ENCODE peak calls at places on chromosomes 2 and 18, in four cellular contexts. R is HCT116, E is transverse colon, T is HL-60. F is an unnamed sample.

GRCh38 chr2:55618025-55618648 is 715 bp upstream of the PPP4R3B start:
- DNase-seq in R (no peak), E (no peak), T (peak), F (no peak)

GRCh38 chr2:46198931-46199330 is 98.3 kb upstream of the EPAS1 start:
- DNase-seq in R (no peak), E (no peak), T (no peak), F (no peak)

GRCh38 chr18:51342815-51343214 is 145.3 kb upstream of the MEX3C start:
- DNase-seq in R (no peak), E (no peak), T (no peak), F (no peak)

GRCh38 chr2:7795358-7796199 is 878.4 kb downstream of the RNF144A start:
- DNase-seq in R (no peak), E (no peak), T (peak), F (no peak)

GRCh38 chr18:63837556-63837955 is 49.9 kb upstream of the SERPINB2 start:
- DNase-seq in R (no peak), E (no peak), T (no peak), F (no peak)

GRCh38 chr2:167264380-167264779 is 376.1 kb downstream of the XIRP2 start:
- DNase-seq in R (no peak), E (peak), T (no peak), F (no peak)

GRCh38 chr2:151409601-151410484 is at the start of gene RIF1:
- DNase-seq in R (peak), E (peak), T (peak), F (peak)

GRCh38 chr2:174630097-174630496 is 32.5 kb upstream of the WIPF1 start:
- DNase-seq in R (no peak), E (no peak), T (no peak), F (no peak)

GRCh38 chr2:195531754-195532153 is 125.3 kb upstream of the SLC39A10 start:
- DNase-seq in R (no peak), E (no peak), T (no peak), F (no peak)

GRCh38 chr2:111918383-111918806 is 20.0 kb downstream of the MERTK start:
- DNase-seq in R (no peak), E (no peak), T (no peak), F (no peak)

GRCh38 chr2:85133751-85134254 is 611 bp downstream of the TCF7L1 start:
- DNase-seq in R (no peak), E (peak), T (no peak), F (no peak)

GRCh38 chr2:239299218-239299939 is 101.4 kb downstream of the HDAC4 start:
- DNase-seq in R (no peak), E (peak), T (no peak), F (no peak)

GRCh38 chr18:73461780-73462059 is 593.9 kb upstream of the NETO1 start:
- DNase-seq in R (no peak), E (no peak), T (no peak), F (no peak)

GRCh38 chr2:180999274-180999964 is 19.0 kb downstream of the UBE2E3 start:
- DNase-seq in R (no peak), E (no peak), T (no peak), F (no peak)

GRCh38 chr2:207110730-207111129 is 55.0 kb downstream of the KLF7 start:
- DNase-seq in R (no peak), E (no peak), T (peak), F (no peak)

GRCh38 chr2:39494784-39495251 is 57.7 kb upstream of the MAP4K3 start:
- DNase-seq in R (no peak), E (no peak), T (no peak), F (no peak)

GRCh38 chr18:63119647-63120046 is 199.9 kb downstream of the BCL2 start:
- DNase-seq in R (peak), E (no peak), T (peak), F (no peak)

GRCh38 chr2:235394278-235394828 is 99.5 kb upstream of the AGAP1 start:
- DNase-seq in R (peak), E (no peak), T (no peak), F (no peak)

GRCh38 chr2:211439011-211439410 is 882.6 kb downstream of the CPS1 start:
- DNase-seq in R (no peak), E (no peak), T (no peak), F (no peak)

GRCh38 chr2:205571300-205571858 is 110.9 kb upstream of the NRP2 start:
- DNase-seq in R (no peak), E (no peak), T (no peak), F (no peak)

GRCh38 chr2:164746713-164747112 is 94.9 kb downstream of the COBLL1 start:
- DNase-seq in R (no peak), E (no peak), T (no peak), F (no peak)

GRCh38 chr2:178448968-178449661 is 1.9 kb downstream of the PRKRA start:
- DNase-seq in R (no peak), E (no peak), T (no peak), F (no peak)

GRCh38 chr2:227406177-227407031 is 18.7 kb upstream of the SCYGR1 start:
- DNase-seq in R (peak), E (peak), T (no peak), F (no peak)

GRCh38 chr18:79784965-79785770 is 12.6 kb upstream of the KCNG2 start:
- DNase-seq in R (no peak), E (no peak), T (no peak), F (no peak)

GRCh38 chr2:84865181-84865783 is 15.6 kb downstream of the TRABD2A start:
- DNase-seq in R (no peak), E (no peak), T (no peak), F (no peak)

GRCh38 chr2:12262681-12263436 is 453.9 kb upstream of the TRIB2 start:
- DNase-seq in R (no peak), E (no peak), T (no peak), F (no peak)

GRCh38 chr2:190179754-190180312 is 117.3 kb upstream of the MSTN start:
- DNase-seq in R (no peak), E (no peak), T (no peak), F (no peak)

GRCh38 chr18:46917808-46918600 is 602 bp downstream of the KATNAL2 start:
- DNase-seq in R (no peak), E (peak), T (no peak), F (no peak)

GRCh38 chr2:46947841-46948240 is 32.2 kb upstream of the MCFD2 start:
- DNase-seq in R (no peak), E (no peak), T (no peak), F (no peak)

GRCh38 chr18:65403534-65403933 is 347.3 kb upstream of the CDH7 start:
- DNase-seq in R (no peak), E (no peak), T (no peak), F (no peak)

GRCh38 chr2:215833531-215834162 is 179.7 kb downstream of the MREG start:
- DNase-seq in R (peak), E (no peak), T (peak), F (no peak)

GRCh38 chr2:26847663-26848335 is at the start of gene DPYSL5:
- DNase-seq in R (peak), E (no peak), T (no peak), F (no peak)

GRCh38 chr2:166614027-166614426 is 120.0 kb upstream of the SCN7A start:
- DNase-seq in R (no peak), E (no peak), T (no peak), F (no peak)

GRCh38 chr2:167787021-167787420 is 460.4 kb downstream of the STK39 start:
- DNase-seq in R (no peak), E (no peak), T (no peak), F (no peak)

GRCh38 chr2:176177580-176178270 is 10.7 kb upstream of the HOXD1 start:
- DNase-seq in R (no peak), E (no peak), T (no peak), F (no peak)

GRCh38 chr2:15782009-15782751 is 158.2 kb upstream of the MYCN start:
- DNase-seq in R (no peak), E (no peak), T (no peak), F (no peak)

GRCh38 chr18:33805592-33805991 is 227.6 kb downstream of the ASXL3 start:
- DNase-seq in R (no peak), E (no peak), T (no peak), F (no peak)

GRCh38 chr18:24248359-24248758 is 109.5 kb downstream of the CABYR start:
- DNase-seq in R (no peak), E (no peak), T (no peak), F (no peak)

GRCh38 chr18:47898696-47899095 is 31.8 kb downstream of the SMAD2 start:
- DNase-seq in R (no peak), E (no peak), T (no peak), F (no peak)

DNA sequence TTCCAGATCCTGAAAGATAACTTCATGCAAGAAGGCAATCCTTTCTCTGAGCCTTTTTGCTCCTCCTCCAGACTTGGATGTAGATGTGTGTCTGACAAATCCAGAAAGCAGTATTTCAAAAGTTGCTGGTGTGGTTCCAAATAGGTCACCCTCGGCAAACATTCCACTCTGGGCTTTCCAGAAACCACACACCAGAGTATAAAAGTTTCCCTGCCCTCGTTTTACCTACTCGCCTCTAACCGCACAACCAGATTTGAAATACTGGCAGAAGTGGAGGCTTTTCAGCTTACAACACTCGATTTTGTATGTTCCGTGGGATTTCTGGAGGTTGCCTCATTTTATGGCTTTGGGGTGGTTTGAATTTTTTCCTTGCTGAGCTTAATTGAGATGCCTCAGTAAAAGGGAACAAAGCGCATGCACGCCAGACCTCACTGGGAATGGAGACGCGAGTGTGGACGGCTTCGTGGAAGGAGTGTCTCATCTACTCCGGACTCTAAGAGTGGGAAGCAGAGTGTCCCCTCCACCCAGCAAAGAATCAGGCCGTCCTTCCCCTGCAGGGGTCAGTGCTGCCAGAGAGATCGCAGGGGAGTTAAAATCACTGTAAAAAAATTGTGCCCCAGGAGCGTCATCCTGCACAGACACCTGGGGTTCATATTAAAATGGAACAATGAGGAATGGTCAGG is 44.0 kb upstream of the RPL31 start:
- DNase-seq in R (no peak), E (no peak), T (no peak), F (peak)
- TF ChIP-seq POLR2AphosphoS5 in R (no peak), E (no peak), T (no peak), F (peak)

GRCh38 chr18:45687617-45688016 is 36.4 kb upstream of the SLC14A1 start:
- DNase-seq in R (no peak), E (no peak), T (peak), F (no peak)
- H3K27ac ChIP-seq in R (no peak), E (peak), T (peak), F (no peak)

GRCh38 chr2:109258905-109259540 is 130.0 kb downstream of the SH3RF3 start:
- DNase-seq in R (no peak), E (no peak), T (no peak), F (no peak)
- TF ChIP-seq POLR2AphosphoS5 in R (no peak), E (no peak), T (no peak), F (no peak)

GRCh38 chr2:108570416-108570815 is 36.1 kb downstream of the LIMS1 start:
- DNase-seq in R (no peak), E (no peak), T (no peak), F (no peak)
- H3K27ac ChIP-seq in R (no peak), E (peak), T (no peak), F (no peak)

GRCh38 chr2:197211881-197212342 is 98.7 kb downstream of the ANKRD44 start:
- DNase-seq in R (no peak), E (no peak), T (no peak), F (no peak)
- TF ChIP-seq POLR2AphosphoS5 in R (no peak), E (no peak), T (no peak), F (no peak)

F was measured in vagina.